ENCODE peak calls at places on chromosomes 5 and 9, in five cellular contexts. D, X, Y, U and H are unnamed samples.

GRCh38 chr5:2187687-2188086 is 305.0 kb upstream of the IRX4 start:
- DNase-seq in D (no peak), X (peak; percentile 51), Y (no peak), U (peak; percentile 31), H (no peak)

GRCh38 chr9:76591256-76591950 is 132.4 kb downstream of the GCNT1 start:
- DNase-seq in D (no peak), X (no peak), Y (no peak), U (no peak), H (no peak)

GRCh38 chr9:7067169-7067568 is 309.4 kb downstream of the KDM4C start:
- DNase-seq in D (no peak), X (no peak), Y (no peak), U (no peak), H (no peak)

GRCh38 chr9:3783156-3783555 is 257.4 kb upstream of the RFX3 start:
- DNase-seq in D (no peak), X (no peak), Y (no peak), U (no peak), H (no peak)

GRCh38 chr5:157253547-157253946 is 12.4 kb upstream of the CYFIP2 start:
- DNase-seq in D (peak; percentile 67), X (no peak), Y (peak; percentile 29), U (no peak), H (peak; percentile 50)

GRCh38 chr5:1763548-1763911 is 36.1 kb downstream of the MRPL36 start:
- DNase-seq in D (peak; percentile 48), X (no peak), Y (peak; percentile 41), U (peak; percentile 61), H (peak; percentile 64)

GRCh38 chr5:2134543-2135299 is 252.0 kb upstream of the IRX4 start:
- DNase-seq in D (no peak), X (peak; percentile 40), Y (no peak), U (no peak), H (peak; percentile 44)

GRCh38 chr9:98885575-98886292 is 58.0 kb upstream of the COL15A1 start:
- DNase-seq in D (no peak), X (no peak), Y (no peak), U (no peak), H (peak; percentile 55)

GRCh38 chr9:5438301-5439162 is 807 bp upstream of the PLGRKT start:
- DNase-seq in D (peak; percentile 18), X (no peak), Y (no peak), U (no peak), H (peak; percentile 27)

GRCh38 chr9:91572811-91573210 is 149.2 kb upstream of the NFIL3 start:
- DNase-seq in D (no peak), X (no peak), Y (no peak), U (no peak), H (no peak)

GRCh38 chr5:56950626-56951130 is 1.2 kb downstream of the MIER3 start:
- DNase-seq in D (peak; percentile 88), X (peak; percentile 78), Y (peak; percentile 77), U (peak; percentile 67), H (peak; percentile 58)

GRCh38 chr5:53330491-53330890 is 149.9 kb upstream of the FST start:
- DNase-seq in D (no peak), X (no peak), Y (no peak), U (no peak), H (no peak)

GRCh38 chr9:3553076-3553765 is 27.4 kb upstream of the RFX3 start:
- DNase-seq in D (no peak), X (no peak), Y (no peak), U (no peak), H (no peak)

GRCh38 chr9:15982182-15982581 is 429.3 kb downstream of the CCDC171 start:
- DNase-seq in D (no peak), X (no peak), Y (no peak), U (no peak), H (no peak)

GRCh38 chr9:85178486-85178885 is 509.0 kb downstream of the NTRK2 start:
- DNase-seq in D (no peak), X (no peak), Y (no peak), U (no peak), H (no peak)

GRCh38 chr5:31068287-31068686 is 125.2 kb upstream of the CDH6 start:
- DNase-seq in D (no peak), X (no peak), Y (no peak), U (no peak), H (no peak)

GRCh38 chr9:34866614-34867013 is 91.5 kb upstream of the PHF24 start:
- DNase-seq in D (no peak), X (no peak), Y (no peak), U (no peak), H (no peak)
- H3K27me3 ChIP-seq in D (peaks cover 11% of the 10 kb centered on the region), X (no peaks in the 10 kb centered on the region), Y (no peaks in the 10 kb centered on the region), U (no peaks in the 10 kb centered on the region), H (no peaks in the 10 kb centered on the region)

DNA sequence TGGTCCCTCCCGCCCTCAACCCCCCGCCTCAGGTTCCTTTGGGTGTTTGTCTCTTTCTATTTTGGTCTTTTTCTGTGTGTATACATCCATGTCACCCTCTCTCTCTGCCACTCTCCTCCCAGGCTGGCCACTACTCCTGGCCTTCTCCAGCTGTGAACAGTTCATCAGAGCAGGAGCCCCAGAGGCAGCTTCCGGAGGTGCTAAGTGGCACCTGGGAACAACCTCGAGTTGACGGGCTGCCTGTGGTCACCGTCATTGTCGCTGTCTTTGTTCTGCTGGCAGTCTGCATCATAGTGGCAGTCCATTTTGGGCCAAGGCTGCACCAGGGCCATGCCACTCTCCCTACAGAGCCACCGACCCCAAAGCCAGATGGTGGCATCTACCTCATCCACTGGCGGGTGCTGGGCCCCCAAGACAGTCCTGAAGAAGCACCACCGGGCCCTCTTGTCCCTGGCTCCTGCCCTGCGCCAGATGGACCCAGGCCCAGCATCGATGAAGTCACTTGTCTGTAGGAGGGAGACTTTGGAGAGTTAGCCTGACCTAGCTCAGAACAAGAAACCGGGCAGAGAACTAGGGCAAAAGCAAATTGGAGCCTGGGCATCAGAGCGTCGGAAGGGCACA is 1.7 kb downstream of the SMIM33 start:
- DNase-seq in D (no peak), X (no peak), Y (no peak), U (no peak), H (no peak)
- H3K4me1 ChIP-seq in D (peaks cover 16% of the 10 kb centered on the region), X (no peaks in the 10 kb centered on the region), Y (no peaks in the 10 kb centered on the region), U (peaks cover 75% of the 10 kb centered on the region), H (no peaks in the 10 kb centered on the region)

DNA sequence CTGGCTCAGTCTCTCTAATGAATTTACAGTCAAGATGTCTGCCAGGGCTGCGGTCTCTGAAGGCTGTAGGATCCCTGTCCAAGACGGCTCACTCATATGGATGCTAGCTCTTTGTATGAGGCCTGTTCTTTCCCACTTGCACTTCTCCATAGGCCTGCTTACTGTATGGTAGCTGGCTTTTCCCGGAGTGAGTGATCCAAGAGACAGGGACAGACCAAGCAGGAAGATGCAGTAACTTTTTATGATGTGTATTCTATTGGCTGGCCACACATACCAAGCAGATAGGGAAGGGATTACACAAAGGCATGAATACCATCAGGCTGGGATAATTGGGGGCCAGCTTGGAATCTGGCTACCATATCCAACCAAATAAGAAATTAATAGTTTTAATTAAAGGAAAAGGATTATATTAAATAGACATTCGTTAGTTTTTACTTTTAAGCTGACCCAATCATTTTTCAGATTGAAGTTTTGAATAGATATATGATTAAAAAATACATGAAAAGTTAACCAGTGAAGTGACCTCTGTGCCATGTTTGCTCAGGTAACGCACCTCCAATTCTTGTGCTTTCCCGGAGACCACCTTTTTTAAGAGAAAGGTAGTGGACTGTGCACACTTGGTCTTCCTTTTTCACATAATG is 20.6 kb downstream of the NSD1 start:
- DNase-seq in D (peak; percentile 51), X (no peak), Y (no peak), U (no peak), H (no peak)
- TF ChIP-seq CTCF in D (no peak), X (no peak), Y (no peak), U (no peak), H (no peak)

GRCh38 chr9:132589148-132590036 is 7.0 kb downstream of the BARHL1 start:
- DNase-seq in D (no peak), X (no peak), Y (no peak), U (no peak), H (no peak)

GRCh38 chr9:132591751-132592314 is 9.4 kb downstream of the BARHL1 start:
- DNase-seq in D (no peak), X (no peak), Y (no peak), U (no peak), H (no peak)

GRCh38 chr9:132591244-132591643 is 8.8 kb downstream of the BARHL1 start:
- DNase-seq in D (no peak), X (no peak), Y (no peak), U (no peak), H (no peak)

GRCh38 chr9:132590037-132590317 is 7.6 kb downstream of the BARHL1 start:
- DNase-seq in D (no peak), X (no peak), Y (no peak), U (no peak), H (no peak)

DNA sequence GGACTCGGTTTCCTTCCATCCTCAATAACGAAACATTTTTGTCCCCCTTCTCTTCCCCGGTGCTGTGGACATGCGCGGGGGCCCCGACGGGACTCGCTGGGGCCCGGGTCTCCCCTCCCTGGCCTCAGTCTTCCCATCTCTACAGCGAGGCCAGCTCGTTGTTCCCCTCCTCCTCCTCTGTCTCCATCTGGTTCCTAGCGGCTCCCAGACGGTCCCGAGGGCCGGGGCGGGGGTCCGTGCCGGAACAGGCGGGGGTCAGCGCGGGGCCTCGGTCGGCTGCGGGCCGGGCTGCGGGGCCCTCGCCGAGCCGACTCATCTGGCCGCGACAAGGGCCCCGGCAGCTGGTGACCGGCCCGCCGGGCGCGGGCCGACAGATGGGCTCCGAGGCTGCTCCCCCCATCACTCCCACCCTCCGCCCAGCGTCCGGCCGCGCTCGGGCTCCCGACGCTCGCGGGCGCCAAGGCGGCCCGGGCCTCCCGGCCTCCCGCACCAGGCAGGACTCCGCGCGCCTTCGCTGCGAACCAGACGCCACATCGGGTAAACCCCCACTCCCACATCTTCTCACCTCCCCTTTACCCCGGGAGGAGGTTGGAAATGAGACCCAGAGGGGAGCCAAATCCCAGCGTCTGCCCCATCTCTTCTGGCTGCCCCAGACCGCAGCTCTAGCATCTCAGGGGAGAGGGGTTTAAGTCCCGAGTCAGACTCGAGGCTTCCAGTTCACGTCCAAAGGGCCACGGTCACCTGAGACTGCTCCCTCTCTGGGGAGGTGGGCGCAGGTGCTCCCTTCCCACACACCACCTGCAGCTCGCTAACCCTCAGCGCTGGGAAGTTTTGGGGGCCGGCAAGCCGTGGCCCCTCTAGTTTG is 8.1 kb downstream of the BARHL1 start:
- DNase-seq in D (no peak), X (no peak), Y (no peak), U (no peak), H (no peak)
- H3K27me3 ChIP-seq in D (peaks cover 85% of the 10 kb centered on the region), X (peaks cover under 1% of the 10 kb centered on the region), Y (no peaks in the 10 kb centered on the region), U (peaks cover 33% of the 10 kb centered on the region), H (peaks cover 60% of the 10 kb centered on the region)

DNA sequence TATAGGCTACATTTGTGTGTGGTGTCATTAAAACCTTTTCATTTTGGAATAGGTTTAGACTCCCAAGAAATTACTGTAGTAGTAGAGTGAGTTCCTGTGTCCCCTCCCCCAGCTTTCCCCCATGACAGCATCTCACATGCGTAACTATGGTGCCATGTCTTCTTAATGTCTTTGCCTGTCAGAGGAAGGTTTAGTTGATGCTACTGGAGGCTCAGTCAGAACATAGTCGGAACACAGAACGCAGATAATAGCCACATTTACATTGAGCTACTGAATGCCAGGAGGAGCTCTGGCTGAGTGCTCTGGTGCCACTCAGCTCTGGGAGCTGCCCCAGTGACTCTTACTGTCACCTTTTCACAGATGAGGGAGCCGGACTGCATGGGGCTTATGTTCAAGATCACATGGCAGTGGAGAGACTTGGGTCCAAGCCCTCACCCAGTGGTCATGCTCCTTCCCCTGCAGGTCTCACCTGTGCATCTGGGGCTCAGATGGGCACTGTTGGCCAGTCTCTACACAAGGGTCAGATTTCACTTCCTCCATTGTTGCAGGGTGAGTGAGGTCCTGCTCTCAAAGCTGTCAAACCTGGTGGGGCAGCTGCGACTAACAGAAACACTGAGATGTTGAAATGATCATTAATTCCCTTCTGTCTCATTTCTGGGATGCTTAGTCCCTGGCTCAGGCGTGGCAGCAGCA is 223.7 kb downstream of the AOPEP start:
- DNase-seq in D (no peak), X (no peak), Y (no peak), U (no peak), H (no peak)
- H3K4me1 ChIP-seq in D (peaks cover 24% of the 10 kb centered on the region), X (no peaks in the 10 kb centered on the region), Y (peaks cover 16% of the 10 kb centered on the region), U (peaks cover 31% of the 10 kb centered on the region), H (peaks cover 51% of the 10 kb centered on the region)